ENCODE peak calls at places on chromosomes 12 and 14, in ten cellular contexts. One of them, this sample, is unnamed.
A peak's percentile ranks its signal among the peaks of the same experiment; 100 is the strongest.

GRCh38 chr12:43444940-43445564 is 107.0 kb downstream of the ADAMTS20 start:
- ATAC-seq in natural killer cell: no peak
- ATAC-seq in foreskin keratinocyte: peak; percentile 64
- ATAC-seq in GM12878: peak; percentile 73
- ATAC-seq in naive thymus-derived CD8-positive, alpha-beta T cell: no peak
- ATAC-seq in HCT116: peak; percentile 69
- ATAC-seq in stimulated activated naive CD8-positive, alpha-beta T cell treated with anti-CD3 and anti-CD28 coated beads, Interleukin-15, amount 100 ng/mL, for 72 hours: no peak
- ATAC-seq in upper lobe of right lung: peak; percentile 41
- ATAC-seq in thoracic aorta: no peak
- ATAC-seq in activated CD4-positive, alpha-beta T cell treated with anti-CD3 and anti-CD28 coated beads for 36 hours: no peak
- ATAC-seq in this sample: no peak

GRCh38 chr12:104387190-104387589 is 69.6 kb upstream of the CHST11 start:
- ATAC-seq in natural killer cell: no peak
- ATAC-seq in foreskin keratinocyte: no peak
- ATAC-seq in GM12878: no peak
- ATAC-seq in naive thymus-derived CD8-positive, alpha-beta T cell: no peak
- ATAC-seq in HCT116: no peak
- ATAC-seq in stimulated activated naive CD8-positive, alpha-beta T cell treated with anti-CD3 and anti-CD28 coated beads, Interleukin-15, amount 100 ng/mL, for 72 hours: no peak
- ATAC-seq in upper lobe of right lung: no peak
- ATAC-seq in thoracic aorta: no peak
- ATAC-seq in activated CD4-positive, alpha-beta T cell treated with anti-CD3 and anti-CD28 coated beads for 36 hours: no peak
- ATAC-seq in this sample: no peak

GRCh38 chr12:89893972-89894706 is 185.5 kb upstream of the ATP2B1 start:
- ATAC-seq in natural killer cell: no peak
- ATAC-seq in foreskin keratinocyte: peak; percentile 28
- ATAC-seq in GM12878: peak; percentile 61
- ATAC-seq in naive thymus-derived CD8-positive, alpha-beta T cell: no peak
- ATAC-seq in HCT116: no peak
- ATAC-seq in stimulated activated naive CD8-positive, alpha-beta T cell treated with anti-CD3 and anti-CD28 coated beads, Interleukin-15, amount 100 ng/mL, for 72 hours: no peak
- ATAC-seq in upper lobe of right lung: no peak
- ATAC-seq in thoracic aorta: no peak
- ATAC-seq in activated CD4-positive, alpha-beta T cell treated with anti-CD3 and anti-CD28 coated beads for 36 hours: no peak
- ATAC-seq in this sample: no peak

GRCh38 chr12:31011746-31012567 is 61.7 kb upstream of the DDX11 start:
- ATAC-seq in natural killer cell: no peak
- ATAC-seq in foreskin keratinocyte: peak; percentile 50
- ATAC-seq in GM12878: peak; percentile 95
- ATAC-seq in naive thymus-derived CD8-positive, alpha-beta T cell: no peak
- ATAC-seq in HCT116: peak; percentile 88
- ATAC-seq in stimulated activated naive CD8-positive, alpha-beta T cell treated with anti-CD3 and anti-CD28 coated beads, Interleukin-15, amount 100 ng/mL, for 72 hours: peak; percentile 37
- ATAC-seq in upper lobe of right lung: no peak
- ATAC-seq in thoracic aorta: no peak
- ATAC-seq in activated CD4-positive, alpha-beta T cell treated with anti-CD3 and anti-CD28 coated beads for 36 hours: no peak
- ATAC-seq in this sample: no peak

GRCh38 chr12:108060054-108060453 is 69.0 kb upstream of the WSCD2 start:
- ATAC-seq in natural killer cell: no peak
- ATAC-seq in foreskin keratinocyte: no peak
- ATAC-seq in GM12878: no peak
- ATAC-seq in naive thymus-derived CD8-positive, alpha-beta T cell: no peak
- ATAC-seq in HCT116: no peak
- ATAC-seq in stimulated activated naive CD8-positive, alpha-beta T cell treated with anti-CD3 and anti-CD28 coated beads, Interleukin-15, amount 100 ng/mL, for 72 hours: no peak
- ATAC-seq in upper lobe of right lung: no peak
- ATAC-seq in thoracic aorta: no peak
- ATAC-seq in activated CD4-positive, alpha-beta T cell treated with anti-CD3 and anti-CD28 coated beads for 36 hours: no peak
- ATAC-seq in this sample: no peak

GRCh38 chr14:21771671-21772070 is 98.1 kb upstream of the OR4E1 start:
- ATAC-seq in natural killer cell: no peak
- ATAC-seq in foreskin keratinocyte: peak; percentile 85
- ATAC-seq in GM12878: no peak
- ATAC-seq in naive thymus-derived CD8-positive, alpha-beta T cell: no peak
- ATAC-seq in HCT116: no peak
- ATAC-seq in stimulated activated naive CD8-positive, alpha-beta T cell treated with anti-CD3 and anti-CD28 coated beads, Interleukin-15, amount 100 ng/mL, for 72 hours: no peak
- ATAC-seq in upper lobe of right lung: no peak
- ATAC-seq in thoracic aorta: no peak
- ATAC-seq in activated CD4-positive, alpha-beta T cell treated with anti-CD3 and anti-CD28 coated beads for 36 hours: no peak
- ATAC-seq in this sample: peak; percentile 92

GRCh38 chr12:76679778-76680177 is 84.1 kb upstream of the ZDHHC17 start:
- ATAC-seq in natural killer cell: no peak
- ATAC-seq in foreskin keratinocyte: no peak
- ATAC-seq in GM12878: no peak
- ATAC-seq in naive thymus-derived CD8-positive, alpha-beta T cell: no peak
- ATAC-seq in HCT116: no peak
- ATAC-seq in stimulated activated naive CD8-positive, alpha-beta T cell treated with anti-CD3 and anti-CD28 coated beads, Interleukin-15, amount 100 ng/mL, for 72 hours: no peak
- ATAC-seq in upper lobe of right lung: no peak
- ATAC-seq in thoracic aorta: no peak
- ATAC-seq in activated CD4-positive, alpha-beta T cell treated with anti-CD3 and anti-CD28 coated beads for 36 hours: no peak
- ATAC-seq in this sample: no peak

GRCh38 chr14:106347890-106348755 is 821.7 kb downstream of the TMEM121 start:
- ATAC-seq in natural killer cell: no peak
- ATAC-seq in foreskin keratinocyte: no peak
- ATAC-seq in GM12878: no peak
- ATAC-seq in naive thymus-derived CD8-positive, alpha-beta T cell: no peak
- ATAC-seq in HCT116: no peak
- ATAC-seq in stimulated activated naive CD8-positive, alpha-beta T cell treated with anti-CD3 and anti-CD28 coated beads, Interleukin-15, amount 100 ng/mL, for 72 hours: no peak
- ATAC-seq in upper lobe of right lung: no peak
- ATAC-seq in thoracic aorta: no peak
- ATAC-seq in activated CD4-positive, alpha-beta T cell treated with anti-CD3 and anti-CD28 coated beads for 36 hours: no peak
- ATAC-seq in this sample: no peak

GRCh38 chr12:106974525-106974924 is 12.4 kb downstream of the MTERF2 start:
- ATAC-seq in natural killer cell: no peak
- ATAC-seq in foreskin keratinocyte: no peak
- ATAC-seq in GM12878: peak; percentile 99
- ATAC-seq in naive thymus-derived CD8-positive, alpha-beta T cell: no peak
- ATAC-seq in HCT116: no peak
- ATAC-seq in stimulated activated naive CD8-positive, alpha-beta T cell treated with anti-CD3 and anti-CD28 coated beads, Interleukin-15, amount 100 ng/mL, for 72 hours: no peak
- ATAC-seq in upper lobe of right lung: peak; percentile 39
- ATAC-seq in thoracic aorta: no peak
- ATAC-seq in activated CD4-positive, alpha-beta T cell treated with anti-CD3 and anti-CD28 coated beads for 36 hours: no peak
- ATAC-seq in this sample: no peak

GRCh38 chr14:82451675-82452074 is 918.0 kb upstream of the SEL1L start:
- ATAC-seq in natural killer cell: no peak
- ATAC-seq in foreskin keratinocyte: no peak
- ATAC-seq in GM12878: no peak
- ATAC-seq in naive thymus-derived CD8-positive, alpha-beta T cell: no peak
- ATAC-seq in HCT116: no peak
- ATAC-seq in stimulated activated naive CD8-positive, alpha-beta T cell treated with anti-CD3 and anti-CD28 coated beads, Interleukin-15, amount 100 ng/mL, for 72 hours: no peak
- ATAC-seq in upper lobe of right lung: no peak
- ATAC-seq in thoracic aorta: no peak
- ATAC-seq in activated CD4-positive, alpha-beta T cell treated with anti-CD3 and anti-CD28 coated beads for 36 hours: no peak
- ATAC-seq in this sample: no peak

GRCh38 chr12:131229426-131230339 is 276.0 kb downstream of the ADGRD1 start:
- ATAC-seq in natural killer cell: no peak
- ATAC-seq in foreskin keratinocyte: no peak
- ATAC-seq in GM12878: no peak
- ATAC-seq in naive thymus-derived CD8-positive, alpha-beta T cell: no peak
- ATAC-seq in HCT116: no peak
- ATAC-seq in stimulated activated naive CD8-positive, alpha-beta T cell treated with anti-CD3 and anti-CD28 coated beads, Interleukin-15, amount 100 ng/mL, for 72 hours: peak; percentile 36
- ATAC-seq in upper lobe of right lung: peak; percentile 54
- ATAC-seq in thoracic aorta: no peak
- ATAC-seq in activated CD4-positive, alpha-beta T cell treated with anti-CD3 and anti-CD28 coated beads for 36 hours: no peak
- ATAC-seq in this sample: peak; percentile 61

GRCh38 chr14:93073366-93073722 is 42.4 kb downstream of the ITPK1 start:
- ATAC-seq in natural killer cell: no peak
- ATAC-seq in foreskin keratinocyte: no peak
- ATAC-seq in GM12878: peak; percentile 40
- ATAC-seq in naive thymus-derived CD8-positive, alpha-beta T cell: no peak
- ATAC-seq in HCT116: no peak
- ATAC-seq in stimulated activated naive CD8-positive, alpha-beta T cell treated with anti-CD3 and anti-CD28 coated beads, Interleukin-15, amount 100 ng/mL, for 72 hours: no peak
- ATAC-seq in upper lobe of right lung: peak; percentile 71
- ATAC-seq in thoracic aorta: no peak
- ATAC-seq in activated CD4-positive, alpha-beta T cell treated with anti-CD3 and anti-CD28 coated beads for 36 hours: no peak
- ATAC-seq in this sample: no peak

GRCh38 chr12:113097716-113098427 is 37.7 kb downstream of the RASAL1 start:
- ATAC-seq in natural killer cell: no peak
- ATAC-seq in foreskin keratinocyte: peak; percentile 42
- ATAC-seq in GM12878: peak; percentile 42
- ATAC-seq in naive thymus-derived CD8-positive, alpha-beta T cell: peak; percentile 12
- ATAC-seq in HCT116: peak; percentile 36
- ATAC-seq in stimulated activated naive CD8-positive, alpha-beta T cell treated with anti-CD3 and anti-CD28 coated beads, Interleukin-15, amount 100 ng/mL, for 72 hours: peak; percentile 9
- ATAC-seq in upper lobe of right lung: peak; percentile 4
- ATAC-seq in thoracic aorta: no peak
- ATAC-seq in activated CD4-positive, alpha-beta T cell treated with anti-CD3 and anti-CD28 coated beads for 36 hours: peak; percentile 13
- ATAC-seq in this sample: peak; percentile 7

GRCh38 chr12:24062642-24063245 is 113.3 kb upstream of the SOX5 start:
- ATAC-seq in natural killer cell: no peak
- ATAC-seq in foreskin keratinocyte: no peak
- ATAC-seq in GM12878: no peak
- ATAC-seq in naive thymus-derived CD8-positive, alpha-beta T cell: no peak
- ATAC-seq in HCT116: no peak
- ATAC-seq in stimulated activated naive CD8-positive, alpha-beta T cell treated with anti-CD3 and anti-CD28 coated beads, Interleukin-15, amount 100 ng/mL, for 72 hours: no peak
- ATAC-seq in upper lobe of right lung: no peak
- ATAC-seq in thoracic aorta: no peak
- ATAC-seq in activated CD4-positive, alpha-beta T cell treated with anti-CD3 and anti-CD28 coated beads for 36 hours: no peak
- ATAC-seq in this sample: no peak

GRCh38 chr12:72453079-72453478 is 180.9 kb downstream of the TRHDE start:
- ATAC-seq in natural killer cell: no peak
- ATAC-seq in foreskin keratinocyte: no peak
- ATAC-seq in GM12878: no peak
- ATAC-seq in naive thymus-derived CD8-positive, alpha-beta T cell: no peak
- ATAC-seq in HCT116: no peak
- ATAC-seq in stimulated activated naive CD8-positive, alpha-beta T cell treated with anti-CD3 and anti-CD28 coated beads, Interleukin-15, amount 100 ng/mL, for 72 hours: no peak
- ATAC-seq in upper lobe of right lung: no peak
- ATAC-seq in thoracic aorta: no peak
- ATAC-seq in activated CD4-positive, alpha-beta T cell treated with anti-CD3 and anti-CD28 coated beads for 36 hours: no peak
- ATAC-seq in this sample: no peak

GRCh38 chr12:69844836-69845235 is 19.8 kb downstream of the MYRFL start:
- ATAC-seq in natural killer cell: no peak
- ATAC-seq in foreskin keratinocyte: no peak
- ATAC-seq in GM12878: no peak
- ATAC-seq in naive thymus-derived CD8-positive, alpha-beta T cell: no peak
- ATAC-seq in HCT116: no peak
- ATAC-seq in stimulated activated naive CD8-positive, alpha-beta T cell treated with anti-CD3 and anti-CD28 coated beads, Interleukin-15, amount 100 ng/mL, for 72 hours: no peak
- ATAC-seq in upper lobe of right lung: no peak
- ATAC-seq in thoracic aorta: no peak
- ATAC-seq in activated CD4-positive, alpha-beta T cell treated with anti-CD3 and anti-CD28 coated beads for 36 hours: no peak
- ATAC-seq in this sample: no peak

GRCh38 chr12:57844725-57845477 is 1.6 kb downstream of the CTDSP2 start:
- ATAC-seq in natural killer cell: peak; percentile 11
- ATAC-seq in foreskin keratinocyte: peak; percentile 13
- ATAC-seq in GM12878: peak; percentile 49
- ATAC-seq in naive thymus-derived CD8-positive, alpha-beta T cell: no peak
- ATAC-seq in HCT116: peak; percentile 24
- ATAC-seq in stimulated activated naive CD8-positive, alpha-beta T cell treated with anti-CD3 and anti-CD28 coated beads, Interleukin-15, amount 100 ng/mL, for 72 hours: peak; percentile 35
- ATAC-seq in upper lobe of right lung: peak; percentile 36
- ATAC-seq in thoracic aorta: peak; percentile 46
- ATAC-seq in activated CD4-positive, alpha-beta T cell treated with anti-CD3 and anti-CD28 coated beads for 36 hours: peak; percentile 33
- ATAC-seq in this sample: no peak

GRCh38 chr12:25263594-25263993 is 12.9 kb upstream of the KRAS start:
- ATAC-seq in natural killer cell: no peak
- ATAC-seq in foreskin keratinocyte: no peak
- ATAC-seq in GM12878: peak; percentile 70
- ATAC-seq in naive thymus-derived CD8-positive, alpha-beta T cell: no peak
- ATAC-seq in HCT116: no peak
- ATAC-seq in stimulated activated naive CD8-positive, alpha-beta T cell treated with anti-CD3 and anti-CD28 coated beads, Interleukin-15, amount 100 ng/mL, for 72 hours: no peak
- ATAC-seq in upper lobe of right lung: no peak
- ATAC-seq in thoracic aorta: no peak
- ATAC-seq in activated CD4-positive, alpha-beta T cell treated with anti-CD3 and anti-CD28 coated beads for 36 hours: no peak
- ATAC-seq in this sample: no peak

GRCh38 chr14:105470812-105471771 is 3.5 kb upstream of the CRIP2 start:
- ATAC-seq in natural killer cell: no peak
- ATAC-seq in foreskin keratinocyte: no peak
- ATAC-seq in GM12878: no peak
- ATAC-seq in naive thymus-derived CD8-positive, alpha-beta T cell: no peak
- ATAC-seq in HCT116: no peak
- ATAC-seq in stimulated activated naive CD8-positive, alpha-beta T cell treated with anti-CD3 and anti-CD28 coated beads, Interleukin-15, amount 100 ng/mL, for 72 hours: no peak
- ATAC-seq in upper lobe of right lung: no peak
- ATAC-seq in thoracic aorta: no peak
- ATAC-seq in activated CD4-positive, alpha-beta T cell treated with anti-CD3 and anti-CD28 coated beads for 36 hours: no peak
- ATAC-seq in this sample: no peak

GRCh38 chr12:121476477-121476876 is 76.6 kb downstream of the RNF34 start:
- ATAC-seq in natural killer cell: no peak
- ATAC-seq in foreskin keratinocyte: no peak
- ATAC-seq in GM12878: no peak
- ATAC-seq in naive thymus-derived CD8-positive, alpha-beta T cell: no peak
- ATAC-seq in HCT116: no peak
- ATAC-seq in stimulated activated naive CD8-positive, alpha-beta T cell treated with anti-CD3 and anti-CD28 coated beads, Interleukin-15, amount 100 ng/mL, for 72 hours: no peak
- ATAC-seq in upper lobe of right lung: no peak
- ATAC-seq in thoracic aorta: no peak
- ATAC-seq in activated CD4-positive, alpha-beta T cell treated with anti-CD3 and anti-CD28 coated beads for 36 hours: no peak
- ATAC-seq in this sample: no peak

GRCh38 chr12:25615119-25615518 is 62.0 kb upstream of the LMNTD1 start:
- ATAC-seq in natural killer cell: no peak
- ATAC-seq in foreskin keratinocyte: peak; percentile 76
- ATAC-seq in GM12878: no peak
- ATAC-seq in naive thymus-derived CD8-positive, alpha-beta T cell: no peak
- ATAC-seq in HCT116: no peak
- ATAC-seq in stimulated activated naive CD8-positive, alpha-beta T cell treated with anti-CD3 and anti-CD28 coated beads, Interleukin-15, amount 100 ng/mL, for 72 hours: no peak
- ATAC-seq in upper lobe of right lung: peak; percentile 63
- ATAC-seq in thoracic aorta: no peak
- ATAC-seq in activated CD4-positive, alpha-beta T cell treated with anti-CD3 and anti-CD28 coated beads for 36 hours: no peak
- ATAC-seq in this sample: no peak

GRCh38 chr14:24679248-24680085 is 45.5 kb upstream of the GZMB start:
- ATAC-seq in natural killer cell: peak; percentile 57
- ATAC-seq in foreskin keratinocyte: no peak
- ATAC-seq in GM12878: no peak
- ATAC-seq in naive thymus-derived CD8-positive, alpha-beta T cell: no peak
- ATAC-seq in HCT116: no peak
- ATAC-seq in stimulated activated naive CD8-positive, alpha-beta T cell treated with anti-CD3 and anti-CD28 coated beads, Interleukin-15, amount 100 ng/mL, for 72 hours: no peak
- ATAC-seq in upper lobe of right lung: peak; percentile 20
- ATAC-seq in thoracic aorta: no peak
- ATAC-seq in activated CD4-positive, alpha-beta T cell treated with anti-CD3 and anti-CD28 coated beads for 36 hours: no peak
- ATAC-seq in this sample: no peak

GRCh38 chr14:22096511-22096890 is 422.9 kb upstream of the OR4E1 start:
- ATAC-seq in natural killer cell: no peak
- ATAC-seq in foreskin keratinocyte: no peak
- ATAC-seq in GM12878: no peak
- ATAC-seq in naive thymus-derived CD8-positive, alpha-beta T cell: peak; percentile 82
- ATAC-seq in HCT116: no peak
- ATAC-seq in stimulated activated naive CD8-positive, alpha-beta T cell treated with anti-CD3 and anti-CD28 coated beads, Interleukin-15, amount 100 ng/mL, for 72 hours: peak; percentile 78
- ATAC-seq in upper lobe of right lung: no peak
- ATAC-seq in thoracic aorta: no peak
- ATAC-seq in activated CD4-positive, alpha-beta T cell treated with anti-CD3 and anti-CD28 coated beads for 36 hours: peak; percentile 71
- ATAC-seq in this sample: no peak

GRCh38 chr12:116060765-116061164 is 216.7 kb downstream of the MED13L start:
- ATAC-seq in natural killer cell: peak; percentile 94
- ATAC-seq in foreskin keratinocyte: peak; percentile 73
- ATAC-seq in GM12878: peak; percentile 97
- ATAC-seq in naive thymus-derived CD8-positive, alpha-beta T cell: peak; percentile 82
- ATAC-seq in HCT116: no peak
- ATAC-seq in stimulated activated naive CD8-positive, alpha-beta T cell treated with anti-CD3 and anti-CD28 coated beads, Interleukin-15, amount 100 ng/mL, for 72 hours: peak; percentile 94
- ATAC-seq in upper lobe of right lung: peak; percentile 59
- ATAC-seq in thoracic aorta: no peak
- ATAC-seq in activated CD4-positive, alpha-beta T cell treated with anti-CD3 and anti-CD28 coated beads for 36 hours: peak; percentile 91
- ATAC-seq in this sample: peak; percentile 31

GRCh38 chr12:92332552-92332951 is 186.9 kb upstream of the BTG1 start:
- ATAC-seq in natural killer cell: no peak
- ATAC-seq in foreskin keratinocyte: no peak
- ATAC-seq in GM12878: no peak
- ATAC-seq in naive thymus-derived CD8-positive, alpha-beta T cell: no peak
- ATAC-seq in HCT116: no peak
- ATAC-seq in stimulated activated naive CD8-positive, alpha-beta T cell treated with anti-CD3 and anti-CD28 coated beads, Interleukin-15, amount 100 ng/mL, for 72 hours: no peak
- ATAC-seq in upper lobe of right lung: no peak
- ATAC-seq in thoracic aorta: no peak
- ATAC-seq in activated CD4-positive, alpha-beta T cell treated with anti-CD3 and anti-CD28 coated beads for 36 hours: no peak
- ATAC-seq in this sample: no peak

GRCh38 chr12:92624236-92624635 is 78.6 kb upstream of the PLEKHG7 start:
- ATAC-seq in natural killer cell: no peak
- ATAC-seq in foreskin keratinocyte: peak; percentile 87
- ATAC-seq in GM12878: no peak
- ATAC-seq in naive thymus-derived CD8-positive, alpha-beta T cell: no peak
- ATAC-seq in HCT116: peak; percentile 58
- ATAC-seq in stimulated activated naive CD8-positive, alpha-beta T cell treated with anti-CD3 and anti-CD28 coated beads, Interleukin-15, amount 100 ng/mL, for 72 hours: no peak
- ATAC-seq in upper lobe of right lung: no peak
- ATAC-seq in thoracic aorta: no peak
- ATAC-seq in activated CD4-positive, alpha-beta T cell treated with anti-CD3 and anti-CD28 coated beads for 36 hours: no peak
- ATAC-seq in this sample: no peak

GRCh38 chr12:93879476-93880376 is 202.6 kb downstream of the CRADD start:
- ATAC-seq in natural killer cell: no peak
- ATAC-seq in foreskin keratinocyte: no peak
- ATAC-seq in GM12878: no peak
- ATAC-seq in naive thymus-derived CD8-positive, alpha-beta T cell: no peak
- ATAC-seq in HCT116: no peak
- ATAC-seq in stimulated activated naive CD8-positive, alpha-beta T cell treated with anti-CD3 and anti-CD28 coated beads, Interleukin-15, amount 100 ng/mL, for 72 hours: no peak
- ATAC-seq in upper lobe of right lung: no peak
- ATAC-seq in thoracic aorta: no peak
- ATAC-seq in activated CD4-positive, alpha-beta T cell treated with anti-CD3 and anti-CD28 coated beads for 36 hours: no peak
- ATAC-seq in this sample: no peak

GRCh38 chr12:7190268-7191055 is 976 bp downstream of the PEX5 start:
- ATAC-seq in natural killer cell: no peak
- ATAC-seq in foreskin keratinocyte: peak; percentile 3
- ATAC-seq in GM12878: peak; percentile 25
- ATAC-seq in naive thymus-derived CD8-positive, alpha-beta T cell: no peak
- ATAC-seq in HCT116: peak; percentile 3
- ATAC-seq in stimulated activated naive CD8-positive, alpha-beta T cell treated with anti-CD3 and anti-CD28 coated beads, Interleukin-15, amount 100 ng/mL, for 72 hours: peak; percentile 1
- ATAC-seq in upper lobe of right lung: peak; percentile 5
- ATAC-seq in thoracic aorta: no peak
- ATAC-seq in activated CD4-positive, alpha-beta T cell treated with anti-CD3 and anti-CD28 coated beads for 36 hours: no peak
- ATAC-seq in this sample: no peak

This sample was measured in esophagus mucosa.